ENCODE peak calls at places on chromosomes 7 and 10, in four cellular contexts. Z, I, B and O are unnamed samples.

GRCh38 chr10:94626476-94626875 is 57.1 kb upstream of the CYP2C18 start:
- DNase-seq in Z (no peak), I (no peak), B (no peak), O (no peak)

GRCh38 chr10:21417172-21417712 is 108.2 kb downstream of the SKIDA1 start:
- DNase-seq in Z (no peak), I (no peak), B (peak; percentile 34), O (peak; percentile 51)

GRCh38 chr10:52533986-52534385 is 219.9 kb downstream of the DKK1 start:
- DNase-seq in Z (peak; percentile 18), I (no peak), B (no peak), O (no peak)

GRCh38 chr7:116434820-116435341 is 64.7 kb upstream of the CAV2 start:
- DNase-seq in Z (peak; percentile 87), I (no peak), B (no peak), O (no peak)

GRCh38 chr7:140312141-140312846 is 86.0 kb downstream of the SLC37A3 start:
- DNase-seq in Z (no peak), I (no peak), B (no peak), O (no peak)

GRCh38 chr10:97810476-97810875 is 38.7 kb upstream of the SFRP5 start:
- DNase-seq in Z (peak; percentile 12), I (no peak), B (no peak), O (no peak)

GRCh38 chr10:45532501-45532900 is 140.1 kb downstream of the ZFAND4 start:
- DNase-seq in Z (no peak), I (no peak), B (no peak), O (no peak)

GRCh38 chr7:106640368-106641141 is 20.4 kb downstream of the CCDC71L start:
- DNase-seq in Z (peak; percentile 81), I (no peak), B (no peak), O (no peak)

GRCh38 chr7:2580636-2581035 is 21.9 kb downstream of the IQCE start:
- DNase-seq in Z (no peak), I (no peak), B (no peak), O (no peak)

GRCh38 chr10:63376560-63377304 is 89.0 kb downstream of the JMJD1C start:
- DNase-seq in Z (peak; percentile 60), I (no peak), B (no peak), O (no peak)

GRCh38 chr10:126468876-126469643 is 80.8 kb upstream of the ADAM12 start:
- DNase-seq in Z (no peak), I (no peak), B (no peak), O (no peak)

GRCh38 chr10:18681971-18682403 is 22.8 kb downstream of the ARL5B start:
- DNase-seq in Z (peak; percentile 65), I (no peak), B (no peak), O (no peak)

GRCh38 chr7:50733552-50733951 is 49.1 kb downstream of the GRB10 start:
- DNase-seq in Z (peak; percentile 61), I (peak; percentile 39), B (no peak), O (no peak)

GRCh38 chr10:78513330-78513729 is 479.7 kb downstream of the RPS24 start:
- DNase-seq in Z (peak; percentile 14), I (peak; percentile 58), B (no peak), O (no peak)

GRCh38 chr10:12500406-12501303 is 151.3 kb downstream of the CAMK1D start:
- DNase-seq in Z (no peak), I (no peak), B (no peak), O (no peak)

GRCh38 chr7:41886257-41886905 is 183.5 kb upstream of the INHBA start:
- DNase-seq in Z (peak; percentile 95), I (peak; percentile 85), B (no peak), O (no peak)

GRCh38 chr7:6571160-6571779 is 6.0 kb upstream of the ZDHHC4 start:
- DNase-seq in Z (no peak), I (no peak), B (no peak), O (no peak)

GRCh38 chr7:151245360-151246160 is 2.9 kb downstream of the SMARCD3 start:
- DNase-seq in Z (no peak), I (peak; percentile 49), B (no peak), O (peak; percentile 64)

GRCh38 chr7:92766461-92767003 is 69.8 kb downstream of the CDK6 start:
- DNase-seq in Z (peak; percentile 57), I (no peak), B (no peak), O (no peak)

GRCh38 chr7:81301815-81302214 is 383.0 kb upstream of the SEMA3C start:
- DNase-seq in Z (no peak), I (no peak), B (no peak), O (no peak)

GRCh38 chr7:41709621-41710020 is 6.7 kb upstream of the INHBA start:
- DNase-seq in Z (peak; percentile 99), I (no peak), B (no peak), O (no peak)

GRCh38 chr10:133201151-133201947 is 28.7 kb upstream of the UTF1 start:
- DNase-seq in Z (no peak), I (no peak), B (no peak), O (no peak)

GRCh38 chr7:47587976-47588375 is 6.1 kb upstream of the TNS3 start:
- DNase-seq in Z (no peak), I (no peak), B (no peak), O (no peak)

GRCh38 chr7:38796636-38797501 is 112.1 kb downstream of the VPS41 start:
- DNase-seq in Z (peak; percentile 67), I (peak; percentile 51), B (no peak), O (no peak)

GRCh38 chr7:132939495-132939894 is 142.4 kb downstream of the CHCHD3 start:
- DNase-seq in Z (no peak), I (no peak), B (no peak), O (no peak)

GRCh38 chr7:105791926-105792325 is 84.5 kb downstream of the ATXN7L1 start:
- DNase-seq in Z (no peak), I (peak; percentile 62), B (no peak), O (peak; percentile 50)

GRCh38 chr7:38502289-38502688 is 128.9 kb downstream of the AMPH start:
- DNase-seq in Z (no peak), I (peak; percentile 47), B (no peak), O (no peak)

GRCh38 chr7:151173386-151174245 is 6.1 kb upstream of the GBX1 start:
- DNase-seq in Z (no peak), I (no peak), B (no peak), O (no peak)

GRCh38 chr7:46928719-46929118 is 653.2 kb downstream of the TNS3 start:
- DNase-seq in Z (no peak), I (no peak), B (no peak), O (no peak)

GRCh38 chr7:55108401-55108800 is 89.6 kb downstream of the EGFR start:
- DNase-seq in Z (no peak), I (no peak), B (no peak), O (no peak)

DNA sequence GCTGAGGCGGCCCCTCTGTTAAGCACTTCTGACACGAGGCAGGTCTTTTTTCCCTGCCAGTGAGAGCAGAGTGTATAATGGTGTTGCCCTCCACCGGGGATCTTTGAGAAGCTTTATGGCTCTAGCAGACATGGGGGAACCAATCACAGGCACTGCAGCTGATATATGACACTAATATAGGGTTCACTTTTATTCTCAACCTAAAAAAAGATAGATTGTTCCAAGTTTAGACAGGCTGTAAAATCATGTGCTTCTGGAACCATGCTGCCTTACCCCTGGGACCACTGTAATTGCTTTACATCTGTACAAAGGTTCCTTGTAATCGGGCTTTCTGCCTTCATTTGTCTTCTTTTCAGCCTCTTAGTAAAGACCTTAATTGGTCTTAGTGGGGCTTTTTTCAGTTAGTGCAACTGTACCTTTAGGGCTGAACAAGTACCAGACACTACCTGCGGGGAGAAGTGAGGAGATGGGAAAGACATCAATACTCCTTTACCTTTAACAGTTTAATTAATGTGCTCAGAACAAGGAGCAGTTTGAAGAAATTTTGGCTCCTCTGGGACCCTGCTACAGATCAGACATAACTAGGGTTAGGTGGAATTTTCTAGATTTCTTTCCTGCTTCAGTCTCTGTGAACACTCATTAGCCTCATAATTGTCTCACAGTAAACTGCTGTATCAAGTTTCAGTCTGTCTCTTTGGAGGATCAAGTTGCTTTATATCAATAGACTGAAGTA is 757.5 kb downstream of the AUTS2 start:
- DNase-seq in Z (no peak), I (no peak), B (no peak), O (no peak)
- H4K5ac ChIP-seq in Z (no peak overlapping the region), I (no peak overlapping the region), B (no peak overlapping the region), O (no peak overlapping the region)

DNA sequence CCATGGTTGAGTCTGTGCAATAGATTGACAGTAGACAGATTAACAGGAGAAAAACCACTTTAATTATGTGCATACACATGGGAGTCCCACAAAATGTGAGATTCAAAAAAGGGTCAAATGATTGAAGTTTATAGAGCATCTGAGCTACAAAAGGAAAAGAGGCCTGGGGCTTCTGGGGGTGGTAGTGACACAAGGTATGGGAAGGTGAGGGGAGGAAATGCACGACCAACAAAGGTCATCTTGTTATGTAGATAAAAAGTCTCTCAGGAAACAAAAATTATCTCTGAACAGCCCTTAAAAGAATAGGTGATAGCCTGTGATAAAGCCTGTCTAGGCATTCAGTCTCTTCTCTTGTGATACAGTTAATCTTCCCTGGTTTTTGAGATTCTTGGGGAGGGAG is 141.7 kb downstream of the SEC23IP start:
- DNase-seq in Z (no peak), I (peak; percentile 21), B (no peak), O (no peak)
- H4K5ac ChIP-seq in Z (no peak overlapping the region), I (no peak overlapping the region), B (no peak overlapping the region), O (no peak overlapping the region)

GRCh38 chr7:108007280-108007679 is 4.3 kb upstream of the LAMB1 start:
- DNase-seq in Z (no peak), I (no peak), B (no peak), O (no peak)
- H4K5ac ChIP-seq in Z (no peak overlapping the region), I (no peak overlapping the region), B (no peak overlapping the region), O (no peak overlapping the region)

DNA sequence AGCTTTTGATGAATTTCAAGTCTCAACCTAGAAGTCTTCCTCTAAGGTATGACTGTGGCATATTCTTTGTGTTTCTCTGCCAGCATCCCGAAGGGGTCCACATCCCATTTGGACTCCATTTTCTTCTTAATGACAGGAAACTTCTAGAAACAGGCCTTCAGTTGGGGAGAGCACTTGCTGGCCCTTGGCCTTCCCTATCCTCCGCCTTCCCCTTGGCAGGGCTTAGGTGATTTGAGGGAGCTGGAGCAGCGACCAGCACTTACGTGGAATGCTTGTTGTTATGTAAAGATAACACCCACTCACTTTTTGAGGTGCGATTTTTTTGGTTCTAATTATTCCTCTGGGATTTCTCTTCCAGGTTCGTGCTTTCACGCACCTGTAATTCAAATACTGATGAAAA is 42.9 kb upstream of the ZNF716 start:
- DNase-seq in Z (no peak), I (no peak), B (no peak), O (no peak)
- H4K5ac ChIP-seq in Z (no peak overlapping the region), I (no peak overlapping the region), B (no peak overlapping the region), O (no peak overlapping the region)

DNA sequence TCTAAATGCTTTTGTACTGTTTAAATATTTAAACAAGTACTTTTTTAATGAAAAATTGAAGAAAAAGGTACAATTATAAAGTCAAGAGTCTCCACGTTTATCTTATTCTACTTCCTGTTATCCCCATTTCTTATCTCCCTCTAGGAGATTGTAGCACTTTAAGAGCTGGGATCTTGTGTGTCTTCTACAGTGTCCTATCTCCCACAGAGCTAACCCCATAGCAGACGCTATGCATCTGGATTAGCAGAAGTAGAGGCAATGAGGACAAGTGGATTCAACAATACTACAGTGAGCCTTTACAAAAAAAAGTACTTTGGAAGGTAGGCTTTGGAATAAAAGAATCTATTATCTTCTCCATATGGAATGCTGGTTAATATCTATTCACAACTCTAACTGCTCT is 42.8 kb downstream of the IDE start:
- DNase-seq in Z (no peak), I (peak; percentile 82), B (no peak), O (no peak)
- H4K5ac ChIP-seq in Z (no peak overlapping the region), I (no peak overlapping the region), B (no peak overlapping the region), O (no peak overlapping the region)